ENCODE peak calls at places on chromosomes 13 and 19, in nine cellular contexts. D, V, Z, H, I, A, F, B and X are unnamed samples.

GRCh38 chr19:39192846-39193245 is 3.9 kb upstream of the NCCRP1 start:
- DNase-seq in D (no peak), V (no peak), Z (no peak), H (no peak), I (no peak), A (no peak), F (no peak), B (no peak), X (no peak)

GRCh38 chr13:42740753-42741152 is 40.6 kb upstream of the FAM216B start:
- DNase-seq in D (no peak), V (no peak), Z (peak), H (no peak), I (no peak), A (no peak), F (no peak), B (peak), X (no peak)

GRCh38 chr13:83752141-83752540 is 130.1 kb downstream of the SLITRK1 start:
- DNase-seq in D (no peak), V (no peak), Z (no peak), H (no peak), I (no peak), A (no peak), F (no peak), B (no peak), X (no peak)

GRCh38 chr19:10402441-10403038 is 802 bp downstream of the CDC37 start:
- DNase-seq in D (no peak), V (no peak), Z (peak), H (no peak), I (no peak), A (no peak), F (no peak), B (peak), X (no peak)

GRCh38 chr13:50512602-50513527 is 330.6 kb downstream of the DLEU7 start:
- DNase-seq in D (peak), V (no peak), Z (peak), H (peak), I (peak), A (no peak), F (no peak), B (peak), X (peak)

GRCh38 chr19:13430790-13431582 is 75.3 kb downstream of the CACNA1A start:
- DNase-seq in D (peak), V (no peak), Z (peak), H (peak), I (peak), A (no peak), F (peak), B (peak), X (peak)

GRCh38 chr13:100262404-100262803 is 173.5 kb downstream of the PCCA start:
- DNase-seq in D (no peak), V (no peak), Z (no peak), H (no peak), I (no peak), A (no peak), F (no peak), B (no peak), X (no peak)

GRCh38 chr19:7969560-7969949 is 26.1 kb upstream of the TIMM44 start:
- DNase-seq in D (no peak), V (no peak), Z (no peak), H (no peak), I (no peak), A (no peak), F (no peak), B (no peak), X (no peak)

GRCh38 chr13:112968380-112968909 is 569 bp upstream of the MCF2L start:
- DNase-seq in D (peak), V (no peak), Z (no peak), H (peak), I (no peak), A (no peak), F (no peak), B (no peak), X (no peak)

GRCh38 chr19:55605207-55605636 is 225 bp upstream of the ZNF865 start:
- DNase-seq in D (peak), V (peak), Z (peak), H (peak), I (peak), A (peak), F (peak), B (peak), X (peak)

GRCh38 chr13:24680258-24680920 is at the start of gene ATP12A:
- DNase-seq in D (peak), V (no peak), Z (no peak), H (no peak), I (no peak), A (peak), F (peak), B (no peak), X (no peak)

GRCh38 chr19:8684001-8684902 is 14.3 kb downstream of the ACTL9 start:
- DNase-seq in D (no peak), V (no peak), Z (no peak), H (no peak), I (no peak), A (no peak), F (no peak), B (no peak), X (no peak)

GRCh38 chr13:27663947-27664346 is 42.3 kb downstream of the POLR1D start:
- DNase-seq in D (no peak), V (no peak), Z (no peak), H (no peak), I (no peak), A (no peak), F (no peak), B (no peak), X (no peak)

GRCh38 chr13:99847318-99847750 is 124.2 kb downstream of the ZIC5 start:
- DNase-seq in D (no peak), V (no peak), Z (no peak), H (no peak), I (no peak), A (no peak), F (no peak), B (no peak), X (no peak)

GRCh38 chr19:37966211-37967072 is 59.4 kb downstream of the SIPA1L3 start:
- DNase-seq in D (no peak), V (no peak), Z (no peak), H (no peak), I (no peak), A (no peak), F (no peak), B (no peak), X (no peak)

GRCh38 chr19:43826787-43827754 is at the start of gene ZNF283:
- DNase-seq in D (peak), V (peak), Z (peak), H (peak), I (peak), A (peak), F (peak), B (peak), X (peak)

GRCh38 chr13:58843071-58843470 is 1211.5 kb downstream of the PCDH17 start:
- DNase-seq in D (no peak), V (no peak), Z (no peak), H (no peak), I (no peak), A (no peak), F (no peak), B (no peak), X (no peak)

GRCh38 chr13:98293570-98294142 is 116.6 kb upstream of the RNF113B start:
- DNase-seq in D (no peak), V (no peak), Z (no peak), H (no peak), I (no peak), A (no peak), F (no peak), B (no peak), X (no peak)

GRCh38 chr13:111006508-111007031 is 91.7 kb upstream of the ANKRD10 start:
- DNase-seq in D (no peak), V (no peak), Z (peak), H (no peak), I (no peak), A (no peak), F (peak), B (no peak), X (no peak)

GRCh38 chr13:108948269-108948671 is 318.9 kb downstream of the MYO16 start:
- DNase-seq in D (no peak), V (no peak), Z (no peak), H (no peak), I (no peak), A (no peak), F (no peak), B (no peak), X (no peak)

GRCh38 chr19:5290336-5291262 is 50.0 kb downstream of the PTPRS start:
- DNase-seq in D (no peak), V (no peak), Z (no peak), H (peak), I (no peak), A (no peak), F (no peak), B (peak), X (no peak)

GRCh38 chr13:52004508-52005183 is 6.6 kb downstream of the ATP7B start:
- DNase-seq in D (no peak), V (no peak), Z (no peak), H (no peak), I (no peak), A (no peak), F (no peak), B (no peak), X (no peak)

GRCh38 chr19:28217064-28217463 is 995.9 kb downstream of the UQCRFS1 start:
- DNase-seq in D (no peak), V (no peak), Z (no peak), H (no peak), I (no peak), A (no peak), F (no peak), B (no peak), X (no peak)

GRCh38 chr13:71460179-71460578 is 406.8 kb downstream of the DACH1 start:
- DNase-seq in D (no peak), V (no peak), Z (no peak), H (no peak), I (no peak), A (no peak), F (no peak), B (no peak), X (no peak)

GRCh38 chr19:850221-850978 is 1.7 kb upstream of the ELANE start:
- DNase-seq in D (no peak), V (peak), Z (no peak), H (no peak), I (no peak), A (no peak), F (no peak), B (no peak), X (no peak)

GRCh38 chr13:28357247-28357825 is 137.6 kb downstream of the FLT1 start:
- DNase-seq in D (no peak), V (no peak), Z (peak), H (no peak), I (no peak), A (no peak), F (no peak), B (no peak), X (no peak)

GRCh38 chr19:39090881-39091280 is 6.7 kb downstream of the ACP7 start:
- DNase-seq in D (no peak), V (no peak), Z (no peak), H (no peak), I (no peak), A (no peak), F (no peak), B (no peak), X (no peak)

GRCh38 chr19:14000691-14001365 is 5.3 kb downstream of the RFX1 start:
- DNase-seq in D (no peak), V (no peak), Z (no peak), H (no peak), I (no peak), A (no peak), F (no peak), B (no peak), X (no peak)

GRCh38 chr13:21032656-21033055 is 28.7 kb downstream of the LATS2 start:
- DNase-seq in D (no peak), V (no peak), Z (no peak), H (no peak), I (no peak), A (no peak), F (no peak), B (no peak), X (no peak)

GRCh38 chr13:38542601-38543000 is 144.3 kb upstream of the FREM2 start:
- DNase-seq in D (no peak), V (peak), Z (no peak), H (no peak), I (no peak), A (no peak), F (no peak), B (no peak), X (no peak)

GRCh38 chr13:98527526-98527925 is 49.4 kb downstream of the STK24 start:
- DNase-seq in D (no peak), V (no peak), Z (no peak), H (no peak), I (no peak), A (no peak), F (no peak), B (no peak), X (no peak)

GRCh38 chr19:21101511-21102242 is 19.7 kb downstream of the ZNF714 start:
- DNase-seq in D (no peak), V (no peak), Z (peak), H (no peak), I (no peak), A (no peak), F (no peak), B (no peak), X (no peak)